ENCODE peak calls at places on chromosomes 11 and 22, in nine cellular contexts. Q, V, Y, O, M, T, U, Z and N are unnamed samples.

GRCh38 chr22:29755889-29756288 is 10.9 kb downstream of the ZMAT5 start:
- DNase-seq in Z (no peak), M (no peak), V (no peak), Y (no peak), T (no peak), U (no peak), Q (no peak), O (no peak), N (no peak)

GRCh38 chr11:8706673-8707432 is 24.3 kb downstream of the RPL27A start:
- DNase-seq in T (no peak), Q (no peak), V (no peak), U (no peak), O (no peak), M (peak; percentile 52), Z (no peak), Y (no peak), N (no peak)

GRCh38 chr11:70477607-70478006 is 79.3 kb downstream of the CTTN start:
- DNase-seq in Z (no peak), V (no peak), O (no peak), T (no peak), U (no peak), Q (no peak), Y (no peak), M (no peak), N (no peak)

GRCh38 chr11:19690885-19691284 is 21.8 kb upstream of the NAV2 start:
- DNase-seq in V (no peak), Y (no peak), Q (no peak), T (no peak), U (no peak), O (no peak), Z (no peak), M (no peak), N (no peak)

GRCh38 chr22:48752451-48753380 is 1075.0 kb downstream of the BRD1 start:
- DNase-seq in O (no peak), V (no peak), U (no peak), T (no peak), Q (peak; percentile 20), Z (no peak), Y (no peak), M (no peak), N (no peak)

GRCh38 chr22:30208631-30209603 is 37.6 kb downstream of the LIF start:
- DNase-seq in V (no peak), Z (no peak), M (no peak), T (peak; percentile 65), U (peak; percentile 84), O (no peak), Q (peak; percentile 75), Y (no peak), N (peak; percentile 38)

GRCh38 chr11:83671295-83671694 is 385.1 kb upstream of the CCDC90B start:
- DNase-seq in U (no peak), T (no peak), Q (no peak), V (no peak), Z (no peak), Y (no peak), M (no peak), O (no peak), N (no peak)

GRCh38 chr11:38788591-38788990 is 2190.6 kb upstream of the RAG2 start:
- DNase-seq in U (no peak), Q (no peak), V (no peak), T (no peak), M (no peak), O (no peak), Y (no peak), Z (no peak), N (no peak)

GRCh38 chr11:111206472-111206871 is 39.1 kb upstream of the POU2AF2 start:
- DNase-seq in Y (no peak), T (no peak), O (no peak), U (no peak), Q (no peak), M (no peak), Z (no peak), V (no peak), N (no peak)

GRCh38 chr11:3135491-3136440 is 29.3 kb downstream of the OSBPL5 start:
- DNase-seq in O (no peak), Z (no peak), Y (no peak), M (no peak), T (no peak), U (no peak), V (no peak), Q (no peak), N (peak; percentile 7)

DNA sequence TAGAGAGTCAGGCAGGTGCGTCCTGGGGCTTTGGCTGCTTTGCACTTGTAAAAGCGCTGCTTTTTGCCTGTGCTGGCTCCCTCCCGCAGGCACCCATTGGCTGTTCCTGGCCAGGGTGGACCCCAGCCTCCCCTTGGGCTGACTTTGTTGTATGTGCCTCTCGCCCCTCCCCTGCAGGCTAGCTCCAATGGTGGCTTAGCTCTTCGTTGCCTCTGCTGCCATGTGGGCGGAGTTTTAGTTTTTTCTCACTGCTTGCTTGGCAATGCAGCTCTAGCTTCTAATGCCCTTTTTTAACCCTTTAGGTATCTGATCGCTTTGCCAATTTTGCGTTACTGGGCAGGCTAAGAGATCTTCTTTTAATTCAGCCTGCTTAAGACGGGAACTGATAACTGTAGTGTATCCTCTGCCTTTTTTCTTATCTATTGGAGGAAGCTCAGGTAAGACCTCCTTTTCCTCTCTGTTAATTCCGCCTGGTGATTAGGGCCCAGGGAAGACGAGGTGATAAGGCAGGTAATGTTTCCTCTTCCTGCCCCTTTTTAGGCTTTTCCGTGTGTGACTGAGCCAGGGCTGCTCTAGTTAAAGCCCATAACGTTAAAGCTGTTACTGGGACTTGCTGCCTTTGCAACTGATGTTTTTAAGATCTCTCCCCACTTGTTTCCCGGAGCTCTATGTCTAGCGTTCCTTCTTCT is 11.8 kb upstream of the GLYATL1 start:
- DNase-seq in V (no peak), T (peak; percentile 24), Z (no peak), Q (peak; percentile 56), Y (peak; percentile 37), O (no peak), M (no peak), U (no peak), N (peak; percentile 43)
- TF ChIP-seq POLR2AphosphoS5 in V (no peak), T (no peak), Z (no peak), Q (no peak), Y (peak; percentile 33), O (no peak), M (no peak), U (no peak), N (no peak)

GRCh38 chr11:34149786-34150185 is 44.4 kb downstream of the NAT10 start:
- DNase-seq in Q (no peak), Z (no peak), U (peak; percentile 41), T (no peak), Y (no peak), O (no peak), V (no peak), M (no peak), N (no peak)
- TF ChIP-seq CTCF in Q (no peak), Z (peak; percentile 52), U (peak; percentile 41), T (peak; percentile 63), Y (peak; percentile 35), O (no peak), V (no peak), M (no peak), N (no peak)

GRCh38 chr11:12812849-12813248 is 138.6 kb downstream of the TEAD1 start:
- DNase-seq in T (no peak), O (no peak), M (no peak), Y (no peak), V (no peak), Z (no peak), U (peak; percentile 43), Q (no peak), N (no peak)
- H3K27ac ChIP-seq in T (no peak overlapping the region), O (no peak overlapping the region), M (peak overlapping the region; percentile 90), Y (no peak overlapping the region), V (no peak overlapping the region), Z (peak overlapping the region; percentile 70), U (peak overlapping the region; percentile 0), Q (peak overlapping the region; percentile 73), N (peak overlapping the region; percentile 74)

GRCh38 chr11:114263510-114264170 is 32.6 kb upstream of the NNMT start:
- DNase-seq in U (no peak), M (no peak), V (no peak), T (no peak), Q (no peak), O (no peak), Y (no peak), Z (no peak), N (no peak)

GRCh38 chr11:114264381-114264780 is 31.8 kb upstream of the NNMT start:
- DNase-seq in O (no peak), Y (no peak), T (no peak), M (no peak), U (no peak), Q (no peak), Z (no peak), V (no peak), N (no peak)

GRCh38 chr11:114265084-114265878 is 30.9 kb upstream of the NNMT start:
- DNase-seq in V (no peak), U (no peak), O (no peak), M (no peak), Z (no peak), Q (no peak), Y (no peak), T (no peak), N (no peak)

GRCh38 chr11:114261791-114262190 is 34.4 kb upstream of the NNMT start:
- DNase-seq in M (no peak), Q (no peak), U (no peak), T (no peak), O (no peak), Z (no peak), Y (no peak), V (no peak), N (no peak)

DNA sequence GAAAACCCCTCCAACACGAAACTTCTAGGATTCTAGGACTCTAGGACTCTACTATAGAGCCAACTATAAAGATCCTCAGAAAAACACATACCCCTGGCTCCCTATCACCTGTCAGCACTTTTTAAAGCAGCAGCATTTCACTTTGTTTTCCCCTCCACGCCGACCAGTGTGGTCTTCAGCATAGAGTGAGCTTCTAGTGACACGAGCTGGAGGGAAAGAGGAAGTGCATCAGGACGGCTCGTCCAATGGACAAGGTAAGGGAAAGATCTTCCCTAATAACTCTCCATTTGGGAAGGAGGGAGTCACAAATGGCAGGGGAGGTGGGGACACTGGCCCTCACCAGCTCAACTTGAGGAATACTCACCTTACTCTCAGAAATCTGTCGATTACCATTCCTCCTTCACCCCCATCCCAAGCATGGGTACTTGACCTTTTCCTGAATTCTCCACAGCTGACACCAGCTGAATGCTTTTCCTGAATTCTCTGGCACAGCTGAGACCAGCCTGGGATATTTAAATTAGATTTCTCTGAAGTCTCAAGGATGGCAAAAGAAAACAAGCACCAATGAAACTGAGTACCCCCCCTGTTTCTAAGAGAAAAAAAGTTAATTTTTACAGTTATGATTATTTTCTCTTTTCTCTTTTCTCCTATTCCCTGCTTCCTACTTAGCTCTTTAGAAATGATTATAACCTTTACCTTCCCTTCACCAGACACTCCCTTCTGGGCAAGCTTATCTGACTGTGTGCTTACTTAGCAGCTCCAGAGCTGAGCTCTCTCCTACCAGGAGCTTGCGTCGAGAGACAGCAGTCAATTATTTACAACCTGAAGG is 33.3 kb upstream of the NNMT start:
- DNase-seq in Z (peak; percentile 26), O (no peak), V (no peak), M (no peak), T (peak; percentile 44), Y (no peak), U (peak; percentile 54), Q (no peak), N (no peak)
- TF ChIP-seq POLR2AphosphoS5 in Z (no peak), O (no peak), V (no peak), M (peak; percentile 12), T (no peak), Y (peak; percentile 49), U (no peak), Q (peak; percentile 46), N (peak; percentile 48)